ENCODE peak calls at places on chromosome 20, in five cellular contexts. P, G, T, R and Y are unnamed samples.

GRCh38 chr20:20864346-20865096 is 152.1 kb upstream of the RALGAPA2 start:
- DNase-seq in G (peak), P (no peak), R (no peak), T (no peak), Y (peak)

GRCh38 chr20:52011093-52011492 is 180.5 kb downstream of the ZFP64 start:
- DNase-seq in P (no peak), R (no peak), G (no peak), T (no peak), Y (no peak)

GRCh38 chr20:50680106-50680960 is 11.0 kb downstream of the RIPOR3 start:
- DNase-seq in P (no peak), G (peak), T (no peak), R (no peak), Y (peak)

GRCh38 chr20:41669708-41670263 is 51.6 kb upstream of the CHD6 start:
- DNase-seq in T (no peak), G (no peak), R (no peak), P (no peak), Y (no peak)

GRCh38 chr20:41276317-41276751 is 41.2 kb downstream of the ZHX3 start:
- DNase-seq in R (no peak), T (no peak), G (no peak), P (no peak), Y (no peak)

GRCh38 chr20:47981242-47981641 is 196.0 kb upstream of the SULF2 start:
- DNase-seq in P (no peak), R (no peak), T (no peak), G (no peak), Y (no peak)

GRCh38 chr20:3728354-3728753 is 4.1 kb upstream of the HSPA12B start:
- DNase-seq in G (no peak), R (no peak), T (no peak), P (no peak), Y (no peak)

GRCh38 chr20:23776067-23776771 is 25.5 kb upstream of the CST1 start:
- DNase-seq in R (no peak), G (no peak), P (no peak), T (no peak), Y (no peak)

GRCh38 chr20:62303327-62304226 is 780 bp downstream of the ADRM1 start:
- DNase-seq in T (no peak), R (no peak), G (peak), P (no peak), Y (no peak)

GRCh38 chr20:48107560-48107959 is 322.3 kb upstream of the SULF2 start:
- DNase-seq in R (no peak), P (no peak), G (no peak), T (no peak), Y (no peak)

GRCh38 chr20:45725134-45725533 is 3.0 kb downstream of the SPINT4 start:
- DNase-seq in G (peak), T (no peak), P (no peak), R (no peak), Y (no peak)

GRCh38 chr20:59207235-59207634 is 43.6 kb downstream of the ZNF831 start:
- DNase-seq in P (no peak), G (no peak), R (no peak), T (no peak), Y (no peak)

GRCh38 chr20:5222919-5223634 is 93.7 kb downstream of the PROKR2 start:
- DNase-seq in P (peak), R (peak), T (peak), G (peak), Y (peak)

GRCh38 chr20:18747090-18747489 is 66.5 kb upstream of the SCP2D1 start:
- DNase-seq in T (no peak), P (no peak), R (no peak), G (no peak), Y (no peak)

GRCh38 chr20:50285376-50286173 is 94.9 kb downstream of the CEBPB start:
- DNase-seq in P (no peak), R (no peak), T (no peak), G (no peak), Y (no peak)

GRCh38 chr20:48818481-48818987 is 9.3 kb downstream of the PREX1 start:
- DNase-seq in P (no peak), G (no peak), R (no peak), T (no peak), Y (no peak)

GRCh38 chr20:22623211-22623610 is 38.8 kb upstream of the FOXA2 start:
- DNase-seq in P (no peak), R (no peak), T (no peak), G (peak), Y (no peak)

GRCh38 chr20:23435675-23436539 is 3.6 kb upstream of the CSTL1 start:
- DNase-seq in T (peak), G (peak), P (no peak), R (no peak), Y (no peak)

GRCh38 chr20:61933481-61933950 is 132.2 kb downstream of the TAF4 start:
- DNase-seq in G (no peak), T (no peak), P (no peak), R (peak), Y (no peak)

GRCh38 chr20:15547109-15547508 is 1026.1 kb downstream of the KIF16B start:
- DNase-seq in P (peak), T (no peak), R (no peak), G (no peak), Y (no peak)

GRCh38 chr20:64247312-64247627 is 8.3 kb upstream of the PCMTD2 start:
- DNase-seq in T (no peak), P (no peak), R (no peak), G (no peak), Y (no peak)

GRCh38 chr20:41413169-41413568 is 46.6 kb upstream of the EMILIN3 start:
- DNase-seq in G (no peak), R (no peak), P (no peak), T (no peak), Y (no peak)

DNA sequence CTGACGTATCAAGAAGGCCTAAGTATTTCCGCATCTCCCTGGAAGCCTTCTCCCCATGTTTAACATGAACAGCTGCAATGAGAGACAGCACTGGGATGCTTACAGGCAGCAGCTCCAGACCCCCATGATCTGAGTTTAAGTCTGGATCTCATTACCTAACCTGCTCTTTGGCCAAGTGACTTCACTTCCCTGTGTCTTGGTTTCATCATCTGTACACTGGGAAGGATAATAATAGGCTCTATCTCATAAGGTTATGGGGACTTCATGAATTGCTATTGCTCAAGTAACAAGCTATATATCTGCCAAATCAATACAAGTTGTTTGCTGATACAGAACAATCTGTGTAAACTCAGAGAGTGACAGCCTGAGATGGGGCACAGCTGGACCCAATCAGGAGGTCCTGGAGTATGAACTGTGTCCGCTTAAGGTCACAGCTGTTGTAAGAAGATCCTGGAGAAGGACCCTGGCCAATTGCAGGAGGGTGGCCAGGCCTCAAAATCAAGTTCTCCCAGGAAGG is 56.0 kb downstream of the TGM2 start:
- DNase-seq in P (no peak), G (no peak), T (peak), R (no peak), Y (no peak)
- H3K27ac ChIP-seq in P (peak), G (no peak), T (peak), R (peak), Y (no peak)

DNA sequence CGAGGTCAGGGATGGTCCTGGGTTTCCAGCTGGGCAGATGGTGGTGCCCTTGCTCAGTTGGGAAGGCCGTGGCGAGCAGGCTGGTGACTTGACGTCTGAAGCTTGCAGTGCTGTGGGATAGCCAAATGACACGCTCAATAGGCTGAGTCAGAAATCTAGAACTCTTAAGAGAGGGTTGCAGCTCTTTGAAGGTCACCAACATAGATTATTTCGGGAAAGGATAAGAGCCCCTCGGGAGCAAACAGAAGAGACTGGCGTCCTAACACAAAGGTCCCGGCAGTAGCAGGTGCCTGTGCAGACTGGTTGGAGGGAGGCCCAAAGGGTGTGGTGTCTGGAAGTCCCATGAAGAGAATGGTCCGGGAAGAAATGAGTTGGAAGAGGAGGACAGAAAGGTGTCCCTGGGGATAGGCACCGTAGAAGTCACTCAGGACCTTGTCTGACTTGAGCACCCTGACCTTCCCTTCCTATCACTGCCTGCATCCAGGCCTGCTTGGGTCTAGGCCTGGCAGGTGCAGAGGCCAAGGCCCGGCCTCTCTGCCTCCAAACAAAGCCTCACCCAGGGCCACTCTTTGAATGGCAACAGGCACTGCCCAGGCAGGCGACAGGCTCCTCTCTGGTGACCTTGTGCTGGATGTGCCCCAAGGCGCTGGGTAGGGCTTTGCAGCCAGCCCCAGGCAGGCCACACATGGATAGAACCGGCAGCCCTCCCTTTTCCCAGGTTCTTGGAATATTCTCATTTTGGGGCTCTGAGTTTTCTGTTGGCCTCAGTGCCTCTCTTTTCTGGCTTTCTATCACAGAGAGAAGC is 18.6 kb downstream of the PKIG start:
- DNase-seq in T (no peak), G (no peak), P (no peak), R (no peak), Y (no peak)
- H3K27ac ChIP-seq in T (peak), G (peak), P (no peak), R (peak), Y (peak)

DNA sequence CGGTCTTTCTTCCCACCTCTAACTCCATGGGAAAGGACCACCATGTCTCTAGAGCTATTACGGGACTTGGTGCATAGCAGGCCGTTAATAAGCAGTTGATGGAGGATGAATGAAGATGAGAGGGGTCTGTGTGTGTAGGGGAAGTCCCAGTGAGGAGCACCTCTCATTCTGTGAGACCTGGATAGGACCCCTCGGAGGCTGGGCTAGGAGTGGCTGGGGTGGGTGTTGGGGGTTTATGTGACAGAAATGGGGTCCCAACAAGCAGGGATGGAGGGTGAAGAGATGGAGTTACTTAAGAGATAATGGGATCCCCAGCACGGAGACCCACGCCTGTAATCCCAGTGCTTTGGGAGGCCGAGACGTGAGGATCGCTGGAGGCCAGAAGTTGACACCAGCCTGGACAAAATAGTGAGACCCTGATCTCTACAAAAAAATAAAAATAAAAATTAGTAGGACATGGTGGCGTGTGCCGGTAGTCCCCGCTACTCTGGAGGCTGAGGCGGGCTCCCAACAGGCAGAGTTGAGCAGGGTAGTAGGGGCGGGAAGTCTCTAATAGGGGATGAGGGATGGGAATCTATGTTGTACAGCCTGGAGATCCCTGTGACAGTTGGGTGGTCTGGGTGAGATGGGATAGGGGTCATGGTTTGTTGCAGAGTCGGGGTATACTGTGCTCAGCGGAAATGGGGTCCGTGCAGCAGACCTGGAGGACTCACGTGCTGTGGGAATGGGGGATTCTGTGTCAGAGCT is 677 bp upstream of the ZNF341 start:
- DNase-seq in R (no peak), G (no peak), T (no peak), P (no peak), Y (no peak)
- H3K27ac ChIP-seq in R (peak), G (peak), T (peak), P (peak), Y (peak)

GRCh38 chr20:14383326-14383725 is 45.9 kb upstream of the FLRT3 start:
- DNase-seq in P (no peak), G (no peak), R (no peak), T (no peak), Y (no peak)

GRCh38 chr20:14384411-14384810 is 47.0 kb upstream of the FLRT3 start:
- DNase-seq in R (no peak), T (no peak), G (no peak), P (no peak), Y (no peak)

DNA sequence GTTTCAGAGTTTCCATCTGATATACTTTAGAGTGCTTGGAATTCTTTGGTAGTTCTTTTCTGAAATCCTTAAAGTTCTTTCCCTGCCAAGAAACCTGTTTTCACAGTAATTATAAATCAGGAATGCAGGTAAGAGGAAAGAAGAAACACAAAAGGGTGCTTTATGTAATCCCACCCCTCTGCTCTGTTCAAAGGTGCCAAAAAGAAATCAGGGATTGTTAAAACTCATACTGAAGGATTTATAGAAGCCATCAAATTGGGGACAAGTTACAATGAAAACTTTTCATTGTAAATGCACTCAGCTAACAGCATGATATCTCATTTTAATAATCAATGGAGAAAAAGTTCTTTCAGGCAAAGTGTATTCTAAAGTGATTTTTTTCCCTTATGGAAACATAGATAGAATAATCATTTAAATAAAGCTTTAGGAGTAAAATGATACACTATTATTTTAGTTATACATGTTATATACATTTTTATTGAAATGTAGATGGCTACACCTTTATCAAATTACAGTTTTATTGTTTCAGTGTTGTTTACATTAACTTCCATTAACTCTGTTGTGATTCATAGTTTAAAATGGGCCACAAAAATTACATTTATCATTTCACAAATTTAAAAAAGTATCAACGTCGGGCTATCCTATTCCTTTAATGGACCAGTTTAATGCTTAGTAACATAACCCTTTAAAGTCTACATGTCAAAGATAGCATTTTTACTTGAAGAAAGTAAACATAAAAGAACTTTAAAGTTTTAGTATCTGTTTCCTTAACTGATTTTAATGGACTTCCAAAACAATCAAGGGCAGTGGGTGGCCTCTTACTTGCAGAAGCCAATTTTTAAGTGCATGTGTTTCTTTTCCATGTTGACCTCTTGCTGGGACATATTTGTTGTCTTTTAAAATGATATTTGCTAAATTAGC is 47.7 kb upstream of the FLRT3 start:
- DNase-seq in P (no peak), G (no peak), R (no peak), T (no peak), Y (no peak)
- H3K27ac ChIP-seq in P (no peak), G (no peak), R (no peak), T (no peak), Y (no peak)

GRCh38 chr20:35394271-35394670 is 17.5 kb downstream of the UQCC1 start:
- DNase-seq in P (no peak), R (no peak), T (no peak), G (no peak), Y (no peak)

GRCh38 chr20:35398660-35399144 is 13.1 kb downstream of the UQCC1 start:
- DNase-seq in P (no peak), R (no peak), G (peak), T (no peak), Y (peak)

DNA sequence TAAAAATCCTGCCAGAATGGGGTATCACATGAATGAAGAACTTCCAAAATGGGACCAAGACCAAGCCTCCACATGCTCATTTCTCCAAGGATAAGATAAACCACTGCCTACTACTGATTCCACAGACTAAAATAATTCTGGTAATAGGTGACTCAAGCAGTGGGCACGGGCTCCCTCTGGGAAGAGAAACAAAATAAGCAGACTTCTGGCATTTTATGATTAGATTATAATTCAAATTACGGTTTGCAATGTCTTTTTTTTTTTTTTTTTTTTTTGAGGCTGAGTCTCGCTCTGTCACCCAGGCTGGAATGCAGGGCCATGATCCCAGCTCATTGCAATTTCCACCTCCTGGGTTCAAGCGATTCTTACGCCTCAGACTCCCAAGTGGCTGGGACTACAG is 16.0 kb downstream of the UQCC1 start:
- DNase-seq in T (no peak), G (no peak), P (peak), R (no peak), Y (no peak)
- H3K27ac ChIP-seq in T (no peak), G (no peak), P (peak), R (no peak), Y (no peak)

GRCh38 chr20:34706912-34707784 is 3.0 kb downstream of the TP53INP2 start:
- DNase-seq in G (peak), R (no peak), P (no peak), T (no peak), Y (no peak)

GRCh38 chr20:34710568-34710839 is 6.4 kb downstream of the TP53INP2 start:
- DNase-seq in P (no peak), T (no peak), G (no peak), R (no peak), Y (no peak)

GRCh38 chr20:34709836-34710567 is 5.9 kb downstream of the TP53INP2 start:
- DNase-seq in R (peak), P (peak), G (no peak), T (peak), Y (peak)

GRCh38 chr20:34709044-34709835 is 5.1 kb downstream of the TP53INP2 start:
- DNase-seq in G (no peak), R (peak), T (peak), P (peak), Y (peak)

GRCh38 chr20:34708621-34709043 is 4.5 kb downstream of the TP53INP2 start:
- DNase-seq in P (no peak), R (peak), G (no peak), T (peak), Y (peak)
- H3K27ac ChIP-seq in P (no peak), R (peak), G (peak), T (peak), Y (peak)

DNA sequence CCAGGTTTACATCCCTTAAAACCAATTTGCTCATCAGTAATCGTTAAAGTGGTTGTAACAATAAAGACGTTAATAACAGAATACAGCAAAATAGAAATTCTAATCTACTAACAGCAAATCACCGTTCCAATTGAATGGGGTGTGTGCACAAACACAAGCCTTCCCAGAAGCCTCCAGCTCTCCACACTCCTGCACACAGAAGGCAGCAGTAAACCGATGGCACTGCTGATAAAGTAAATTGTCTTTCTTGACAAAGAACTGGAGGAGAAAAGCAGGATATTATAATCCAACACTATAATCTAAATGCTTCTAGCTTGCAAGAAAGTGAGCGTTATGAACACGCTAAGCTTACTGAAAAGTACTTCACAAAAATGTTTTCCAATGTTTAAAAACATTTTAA is 7.0 kb downstream of the ZNF217 start:
- DNase-seq in P (no peak), G (no peak), R (no peak), T (no peak), Y (no peak)
- H3K27ac ChIP-seq in P (no peak), G (peak), R (peak), T (peak), Y (no peak)

DNA sequence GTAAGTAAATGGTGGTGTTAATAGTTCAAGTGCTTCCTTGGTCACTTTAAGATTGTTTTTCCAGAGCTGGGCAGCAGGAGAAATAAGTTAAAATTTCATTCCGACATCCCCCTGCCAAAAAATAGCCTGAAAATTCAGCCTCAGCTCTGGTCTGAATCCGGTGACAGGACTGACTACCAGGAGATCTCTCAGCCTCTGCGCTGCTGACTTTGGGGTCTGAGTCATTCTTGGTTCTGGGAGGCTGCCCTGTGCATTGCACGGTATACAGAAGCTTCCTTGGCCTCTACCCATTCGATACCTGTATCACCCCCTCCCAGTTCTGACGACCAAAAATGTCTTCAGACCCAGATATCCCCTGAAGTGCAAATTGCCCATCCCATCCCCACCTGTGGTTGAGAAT is 36.3 kb upstream of the TFAP2C start:
- DNase-seq in R (no peak), G (no peak), P (no peak), T (no peak), Y (no peak)
- H3K27ac ChIP-seq in R (no peak), G (no peak), P (no peak), T (no peak), Y (no peak)